ENCODE peak calls at places on chromosomes 13 and 19, in ten cellular contexts. K is tibial nerve; A is H9; O is neural progenitor cell; M is fibroblast of lung; P is kidney; V is H1; W is uterus; R is CD4-positive, alpha-beta T cell; T is RWPE1. L is an unnamed sample.
A peak's percentile ranks its signal among the peaks of the same experiment; 100 is the strongest.

GRCh38 chr19:16943942-16944625 is 55.3 kb downstream of the F2RL3 start:
- DNase-seq in P (peak; percentile 12), M (no peak), T (no peak), W (no peak), A (no peak), O (no peak), V (no peak), K (no peak), R (no peak), L (no peak)

GRCh38 chr19:49338691-49339363 is 3.6 kb downstream of the CD37 start:
- DNase-seq in V (peak; percentile 99), T (peak; percentile 96), A (peak; percentile 98), R (no peak), W (peak; percentile 85), P (peak; percentile 97), K (peak; percentile 29), M (peak; percentile 49), O (peak; percentile 98), L (no peak)

GRCh38 chr13:86403213-86403612 is 604.0 kb upstream of the SLITRK6 start:
- DNase-seq in O (no peak), P (no peak), A (no peak), M (no peak), W (no peak), T (no peak), K (no peak), V (no peak), R (no peak), L (no peak)

GRCh38 chr19:3868770-3869456 is at the start of gene ZFR2:
- DNase-seq in W (no peak), R (no peak), M (no peak), A (peak; percentile 78), T (no peak), K (no peak), O (peak; percentile 80), P (no peak), V (peak; percentile 91), L (no peak)

GRCh38 chr13:73411067-73411809 is 352.4 kb downstream of the KLF5 start:
- DNase-seq in T (no peak), M (peak; percentile 27), V (no peak), A (no peak), R (no peak), W (no peak), O (no peak), K (no peak), P (no peak), L (no peak)

GRCh38 chr19:11693505-11694499 is 44.9 kb downstream of the ZNF823 start:
- DNase-seq in W (no peak), R (no peak), P (no peak), T (peak; percentile 57), M (peak; percentile 45), O (peak; percentile 52), K (no peak), V (peak; percentile 57), A (peak; percentile 75), L (no peak)

GRCh38 chr13:113497217-113497616 is 6.7 kb upstream of the DCUN1D2 start:
- DNase-seq in T (no peak), P (no peak), O (peak; percentile 37), K (no peak), R (no peak), A (no peak), W (no peak), V (no peak), M (no peak), L (no peak)

GRCh38 chr19:34678421-34678820 is 943 bp downstream of the ZNF302 start:
- DNase-seq in R (no peak), M (no peak), P (no peak), W (no peak), A (no peak), T (no peak), K (no peak), O (no peak), V (no peak), L (no peak)

GRCh38 chr13:27660511-27660910 is 38.8 kb downstream of the POLR1D start:
- DNase-seq in W (no peak), T (no peak), M (no peak), O (no peak), P (no peak), K (no peak), R (no peak), A (no peak), V (no peak), L (no peak)

GRCh38 chr13:82323101-82323500 is 1559.2 kb downstream of the SLITRK1 start:
- DNase-seq in R (no peak), P (no peak), T (no peak), W (no peak), A (no peak), V (no peak), O (no peak), M (no peak), K (no peak), L (no peak)

DNA sequence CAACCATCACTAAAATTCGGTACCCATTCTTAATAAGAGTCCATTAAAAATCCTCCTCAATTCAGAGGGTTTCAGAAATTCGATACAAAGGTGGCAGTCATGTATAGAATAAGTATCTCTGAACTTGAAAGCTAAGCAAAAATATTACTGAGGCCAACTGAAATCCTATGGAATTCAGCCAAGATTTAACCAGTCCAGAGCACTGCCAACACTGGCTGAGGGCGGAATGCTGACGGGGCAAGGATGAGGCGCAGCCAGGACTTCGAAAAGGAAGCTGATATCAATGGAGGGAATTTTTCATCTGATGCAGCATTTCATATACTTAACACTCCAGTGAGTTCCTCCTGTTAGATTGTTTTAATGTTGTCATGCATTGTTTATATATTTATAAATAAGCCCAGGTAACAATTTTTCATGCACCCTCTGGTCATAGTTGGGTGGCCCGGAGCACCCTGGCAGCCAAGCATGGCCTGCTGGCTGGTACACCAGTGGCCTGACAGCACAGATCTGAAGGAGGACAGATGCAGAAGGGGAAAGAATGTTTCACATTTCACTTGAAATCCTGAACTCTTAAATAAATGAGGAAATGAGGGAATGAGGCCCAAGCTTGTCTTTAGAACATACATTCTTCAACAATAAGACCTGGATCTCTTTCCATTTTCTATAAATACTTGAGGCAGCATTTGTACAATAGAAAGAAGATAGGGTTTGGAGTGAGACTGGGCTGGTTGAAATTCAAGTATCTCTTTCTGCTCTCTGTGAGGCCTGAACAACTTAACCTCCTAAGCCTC is 41.5 kb downstream of the WDFY2 start:
- DNase-seq in A (no peak), P (no peak), W (no peak), M (no peak), O (no peak), R (no peak), T (peak; percentile 42), V (no peak), K (no peak), L (peak; percentile 19)
- H3K27ac ChIP-seq in A (no peak overlapping the region), P (no peak overlapping the region), W (no peak overlapping the region), M (no peak overlapping the region), O (no peak overlapping the region), R (no peak overlapping the region), T (peak overlapping the region; percentile 76), V (no peak overlapping the region), K (peak overlapping the region; percentile 45), L (peak overlapping the region; percentile 46)

DNA sequence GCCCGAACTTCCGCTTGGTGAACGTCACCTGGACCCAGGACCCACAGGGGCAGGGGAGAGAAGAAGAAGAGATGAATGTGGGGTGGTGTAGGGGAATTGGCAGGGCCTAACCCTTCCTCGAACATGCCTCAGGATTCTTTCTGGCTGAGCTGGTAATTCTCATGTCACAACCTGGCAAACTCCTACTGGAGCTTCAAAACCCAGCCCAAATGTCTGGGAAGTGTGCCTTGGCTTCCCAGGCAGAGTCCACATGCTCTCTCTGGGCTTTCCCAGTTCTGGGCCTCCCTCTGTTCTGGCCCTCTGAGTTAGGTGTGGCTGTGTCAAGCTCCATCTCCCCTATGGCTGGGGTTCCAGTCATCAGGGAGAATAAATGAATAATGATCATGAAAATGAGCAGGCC is 11.1 kb upstream of the TMEM161A start:
- DNase-seq in A (no peak), P (no peak), T (no peak), M (no peak), V (no peak), W (no peak), O (no peak), R (no peak), K (no peak), L (no peak)
- H3K27ac ChIP-seq in A (no peak overlapping the region), P (no peak overlapping the region), T (peak overlapping the region; percentile 6), M (no peak overlapping the region), V (no peak overlapping the region), W (no peak overlapping the region), O (no peak overlapping the region), R (no peak overlapping the region), K (no peak overlapping the region), L (no peak overlapping the region)

GRCh38 chr13:106691861-106692260 is 123.9 kb upstream of the ARGLU1 start:
- DNase-seq in P (no peak), O (no peak), V (no peak), K (no peak), A (no peak), W (no peak), R (no peak), T (no peak), M (no peak), L (no peak)

GRCh38 chr13:106690779-106691178 is 122.8 kb upstream of the ARGLU1 start:
- DNase-seq in M (no peak), R (no peak), V (no peak), A (no peak), W (no peak), P (no peak), K (no peak), O (no peak), T (no peak), L (no peak)

GRCh38 chr13:106691251-106691650 is 123.3 kb upstream of the ARGLU1 start:
- DNase-seq in O (peak; percentile 48), A (no peak), M (no peak), T (no peak), V (no peak), P (no peak), W (no peak), R (no peak), K (no peak), L (no peak)

GRCh38 chr13:106689906-106690305 is 122.0 kb upstream of the ARGLU1 start:
- DNase-seq in T (no peak), P (no peak), K (no peak), W (no peak), A (no peak), R (no peak), M (peak; percentile 8), O (no peak), V (no peak), L (no peak)

GRCh38 chr13:106688940-106689339 is 121.0 kb upstream of the ARGLU1 start:
- DNase-seq in A (no peak), K (no peak), O (no peak), M (no peak), P (no peak), V (no peak), R (no peak), W (no peak), T (no peak), L (no peak)
- H3K27ac ChIP-seq in A (no peak overlapping the region), K (no peak overlapping the region), O (no peak overlapping the region), M (no peak overlapping the region), P (no peak overlapping the region), V (no peak overlapping the region), R (no peak overlapping the region), W (no peak overlapping the region), T (no peak overlapping the region), L (no peak overlapping the region)

GRCh38 chr19:5048727-5049553 is 80.0 kb downstream of the KDM4B start:
- DNase-seq in R (no peak), T (no peak), P (no peak), W (peak; percentile 59), M (peak; percentile 84), A (no peak), K (no peak), V (no peak), O (no peak), L (no peak)
- H3K27ac ChIP-seq in R (no peak overlapping the region), T (peak overlapping the region; percentile 90), P (no peak overlapping the region), W (peak overlapping the region; percentile 41), M (no peak overlapping the region), A (no peak overlapping the region), K (peak overlapping the region; percentile 81), V (no peak overlapping the region), O (no peak overlapping the region), L (no peak overlapping the region)

GRCh38 chr13:110245421-110245899 is 61.5 kb downstream of the COL4A1 start:
- DNase-seq in W (peak; percentile 26), M (peak; percentile 72), K (no peak), V (peak; percentile 43), A (no peak), R (no peak), O (no peak), T (no peak), P (no peak), L (no peak)
- H3K27ac ChIP-seq in W (peak overlapping the region; percentile 60), M (peak overlapping the region; percentile 0), K (peak overlapping the region; percentile 92), V (no peak overlapping the region), A (no peak overlapping the region), R (no peak overlapping the region), O (no peak overlapping the region), T (no peak overlapping the region), P (peak overlapping the region; percentile 29), L (no peak overlapping the region)